ENCODE peak calls at places on chromosomes 16 and 17, in five cellular contexts. B is mammary epithelial cell, I is fibroblast of lung, U is GM12878, J is MM.1S. L is an unnamed sample.

GRCh38 chr16:28304214-28304613 is 11.9 kb downstream of the SBK1 start:
- DNase-seq in U (no peak), I (peak), B (peak), J (peak), L (peak)

GRCh38 chr16:66326995-66327513 is 39.4 kb upstream of the CDH5 start:
- DNase-seq in I (no peak), J (no peak), B (no peak), U (no peak), L (no peak)

GRCh38 chr16:9818702-9819101 is 363.5 kb downstream of the GRIN2A start:
- DNase-seq in B (no peak), U (no peak), I (no peak), J (no peak), L (no peak)

GRCh38 chr16:51431517-51432241 is 280.6 kb upstream of the SALL1 start:
- DNase-seq in U (no peak), I (peak), B (peak), J (peak), L (peak)

GRCh38 chr17:45123930-45124796 is 8.2 kb downstream of the PLCD3 start:
- DNase-seq in I (peak), U (no peak), B (peak), J (no peak), L (peak)

GRCh38 chr17:9465216-9465921 is 110.3 kb downstream of the STX8 start:
- DNase-seq in B (no peak), U (no peak), I (peak), J (no peak), L (no peak)

GRCh38 chr16:89364603-89365002 is 125.8 kb downstream of the ANKRD11 start:
- DNase-seq in U (no peak), B (peak), J (no peak), I (peak), L (no peak)

GRCh38 chr17:4381690-4382671 is 15.5 kb upstream of the UBE2G1 start:
- DNase-seq in B (no peak), I (no peak), J (no peak), U (no peak), L (peak)

GRCh38 chr17:6913608-6914443 is 82.0 kb upstream of the ALOX12 start:
- DNase-seq in I (peak), B (no peak), J (no peak), U (no peak), L (peak)

GRCh38 chr16:53518550-53519416 is 15.8 kb upstream of the AKTIP start:
- DNase-seq in B (no peak), I (peak), U (peak), J (peak), L (peak)

GRCh38 chr16:85750827-85751641 is at the start of gene C16orf74:
- DNase-seq in J (peak), I (peak), B (peak), U (no peak), L (peak)

GRCh38 chr16:24670623-24671454 is 58.6 kb upstream of the TNRC6A start:
- DNase-seq in J (no peak), I (peak), B (peak), U (no peak), L (peak)

GRCh38 chr17:61380217-61380835 is 19.3 kb upstream of the TBX2 start:
- DNase-seq in B (no peak), U (no peak), I (no peak), J (no peak), L (no peak)

GRCh38 chr16:58336332-58337089 is 41.7 kb upstream of the PRSS54 start:
- DNase-seq in J (peak), I (peak), B (peak), U (peak), L (peak)

GRCh38 chr16:22099256-22099975 is 7.1 kb downstream of the VWA3A start:
- DNase-seq in U (no peak), J (no peak), I (no peak), B (no peak), L (no peak)

GRCh38 chr16:57937861-57938260 is 33.1 kb downstream of the CNGB1 start:
- DNase-seq in J (no peak), I (peak), U (no peak), B (no peak), L (no peak)

GRCh38 chr17:69677130-69677529 is 262.6 kb downstream of the MAP2K6 start:
- DNase-seq in U (no peak), I (no peak), J (no peak), B (no peak), L (no peak)

GRCh38 chr17:8120520-8121443 is 2.5 kb upstream of the ALOXE3 start:
- DNase-seq in B (peak), I (no peak), J (peak), U (peak), L (peak)

GRCh38 chr17:69712801-69713311 is 298.4 kb downstream of the MAP2K6 start:
- DNase-seq in B (no peak), U (no peak), J (no peak), I (no peak), L (no peak)

GRCh38 chr17:3804503-3804931 is 3.5 kb upstream of the ITGAE start:
- DNase-seq in U (peak), I (peak), J (no peak), B (no peak), L (no peak)

GRCh38 chr16:87178977-87179376 is 138.2 kb downstream of the C16orf95 start:
- DNase-seq in U (no peak), J (no peak), B (no peak), I (peak), L (no peak)

GRCh38 chr17:68544111-68544510 is 31.9 kb downstream of the PRKAR1A start:
- DNase-seq in U (no peak), I (no peak), B (no peak), J (no peak), L (no peak)

GRCh38 chr17:64306850-64307463 is 43.9 kb upstream of the TEX2 start:
- DNase-seq in I (peak), U (no peak), J (peak), B (peak), L (peak)

GRCh38 chr17:19398301-19399181 is 11.6 kb upstream of the MFAP4 start:
- DNase-seq in I (peak), U (no peak), J (no peak), B (peak), L (peak)

GRCh38 chr17:77609553-77610517 is 348.7 kb upstream of the TNRC6C start:
- DNase-seq in J (peak), B (no peak), I (no peak), U (peak), L (no peak)

GRCh38 chr17:33266611-33267010 is 26.5 kb downstream of the ASIC2 start:
- DNase-seq in B (no peak), I (peak), U (no peak), J (no peak), L (peak)

GRCh38 chr17:73738751-73739575 is 94.7 kb upstream of the SDK2 start:
- DNase-seq in U (no peak), B (no peak), I (no peak), J (no peak), L (no peak)

GRCh38 chr17:50299776-50300175 is 25.5 kb downstream of the TMEM92 start:
- DNase-seq in I (no peak), U (no peak), B (no peak), J (no peak), L (no peak)

GRCh38 chr17:80618304-80618703 is 73.7 kb downstream of the RPTOR start:
- DNase-seq in U (no peak), I (no peak), B (no peak), J (no peak), L (no peak)

GRCh38 chr17:50272711-50273653 is 1.3 kb upstream of the TMEM92 start:
- DNase-seq in B (no peak), J (peak), U (no peak), I (no peak), L (peak)

GRCh38 chr16:50065241-50065623 is 538 bp upstream of the HEATR3 start:
- DNase-seq in B (no peak), U (no peak), J (no peak), I (no peak), L (no peak)

GRCh38 chr16:50067290-50067853 is 1.6 kb downstream of the HEATR3 start:
- DNase-seq in J (peak), I (peak), B (peak), U (no peak), L (peak)

GRCh38 chr16:50068550-50068949 is 2.8 kb downstream of the HEATR3 start:
- DNase-seq in I (peak), B (no peak), U (no peak), J (peak), L (no peak)

GRCh38 chr16:50065624-50066481 is at the start of gene HEATR3:
- DNase-seq in U (peak), J (peak), B (peak), I (peak), L (peak)

GRCh38 chr16:50066482-50067289 is 916 bp downstream of the HEATR3 start:
- DNase-seq in J (no peak), I (no peak), B (no peak), U (no peak), L (no peak)
- TF ChIP-seq CTCF in J (no peak), I (no peak), B (no peak), U (no peak), L (no peak)

DNA sequence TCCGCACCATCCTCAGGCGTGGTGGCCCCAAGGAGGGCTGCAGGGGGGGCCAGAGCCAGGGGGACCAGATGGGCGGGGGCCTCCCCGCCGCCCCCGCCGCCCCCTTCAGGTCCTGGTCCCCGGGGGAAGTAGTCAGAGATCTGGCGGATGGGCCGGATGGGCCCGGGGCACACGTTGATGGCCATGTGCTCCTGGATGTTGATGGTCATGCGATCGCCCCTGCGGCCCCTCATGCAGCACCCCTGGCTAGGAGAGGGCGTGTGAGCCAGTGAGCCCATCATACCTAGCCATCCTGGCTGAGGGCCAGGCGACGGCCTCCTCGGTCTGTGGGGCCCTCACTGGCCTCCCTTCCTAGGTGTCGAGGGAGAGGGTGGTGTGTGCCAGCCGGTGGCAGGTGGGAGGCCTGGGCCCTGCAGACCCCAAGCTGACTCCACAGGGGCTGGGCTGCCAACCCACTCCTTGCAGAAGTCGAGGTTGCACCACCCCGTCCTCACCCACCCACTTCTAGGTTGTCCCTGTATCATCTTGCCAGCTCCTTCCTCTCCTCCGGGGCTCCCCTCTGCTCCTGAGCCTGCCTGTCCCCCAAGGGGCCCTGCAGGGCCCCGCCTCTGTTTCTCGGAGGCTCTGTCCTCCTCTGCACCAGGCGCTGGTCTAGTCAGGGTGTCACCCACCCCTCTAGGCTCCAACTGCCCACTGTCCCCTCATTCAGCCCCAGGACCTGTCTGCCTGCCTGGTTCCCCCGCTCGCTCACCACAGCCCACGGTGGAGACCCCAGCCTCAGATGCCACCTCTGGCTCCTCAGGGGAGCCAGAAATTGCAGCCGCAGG is 624 bp downstream of the DOC2A start:
- DNase-seq in J (no peak), I (no peak), U (no peak), B (no peak), L (no peak)
- TF ChIP-seq EZH2 in J (no peak), I (peak), U (no peak), B (peak), L (no peak)

GRCh38 chr17:66916946-66917345 is 47.6 kb upstream of the CACNG4 start:
- DNase-seq in I (no peak), B (no peak), U (no peak), J (no peak), L (no peak)

GRCh38 chr17:66918896-66919295 is 45.6 kb upstream of the CACNG4 start:
- DNase-seq in U (no peak), J (no peak), I (no peak), B (no peak), L (no peak)

GRCh38 chr17:66910651-66911285 is 53.7 kb upstream of the CACNG4 start:
- DNase-seq in B (no peak), U (no peak), I (no peak), J (no peak), L (no peak)

GRCh38 chr17:66915792-66916191 is 48.7 kb upstream of the CACNG4 start:
- DNase-seq in B (no peak), U (no peak), J (no peak), I (no peak), L (no peak)

DNA sequence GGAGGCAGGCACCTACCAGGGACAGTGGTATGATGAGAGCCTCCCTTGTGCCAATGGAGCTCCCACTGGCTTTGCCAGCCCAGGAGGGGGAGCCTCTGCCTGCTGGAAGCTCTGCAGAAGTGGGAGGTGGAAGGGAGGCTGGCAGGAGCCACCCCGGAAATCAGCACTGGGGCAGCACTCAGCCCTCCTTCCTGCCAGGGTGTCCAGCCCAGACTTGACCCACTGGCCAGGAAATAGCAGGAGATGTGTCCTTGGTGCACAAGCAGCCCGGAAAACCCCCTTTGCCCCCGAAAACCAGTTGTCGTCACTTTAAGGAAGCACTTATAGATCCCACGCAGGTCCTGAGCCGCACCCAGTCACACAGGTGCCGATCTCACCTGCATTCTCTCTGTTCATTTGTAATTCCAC is 49.3 kb upstream of the CACNG4 start:
- DNase-seq in B (peak), J (no peak), I (no peak), U (no peak), L (peak)
- TF ChIP-seq CTCF in B (peak), J (no peak), I (no peak), U (peak), L (peak)

GRCh38 chr17:74922694-74923537 is at the start of gene USH1G:
- DNase-seq in J (no peak), B (no peak), U (no peak), I (no peak), L (peak)
- TF ChIP-seq EZH2 in J (peak), B (no peak), U (no peak), I (peak), L (no peak)

DNA sequence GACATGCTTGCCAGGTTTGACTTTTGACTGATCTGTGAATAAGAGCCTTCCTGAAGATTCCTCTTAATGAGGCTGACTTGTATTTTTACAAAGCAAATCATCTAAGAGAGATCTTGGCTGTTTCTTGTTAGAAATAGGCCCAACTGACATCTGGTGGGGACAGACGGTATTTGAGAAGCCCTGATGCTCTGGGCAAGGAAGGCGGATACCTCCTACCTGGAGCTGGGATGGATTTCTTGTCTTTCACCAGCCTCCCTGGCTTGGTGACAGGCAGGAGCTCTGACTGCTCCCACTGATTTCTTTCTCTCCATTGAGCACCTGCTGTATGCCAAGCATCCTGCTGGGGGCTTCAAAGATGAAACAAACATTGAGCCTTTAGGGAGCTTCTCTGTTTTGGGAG is 40.4 kb downstream of the AKAP1 start:
- DNase-seq in J (no peak), I (no peak), U (no peak), B (no peak), L (no peak)
- TF ChIP-seq CTCF in J (no peak), I (no peak), U (no peak), B (no peak), L (no peak)

DNA sequence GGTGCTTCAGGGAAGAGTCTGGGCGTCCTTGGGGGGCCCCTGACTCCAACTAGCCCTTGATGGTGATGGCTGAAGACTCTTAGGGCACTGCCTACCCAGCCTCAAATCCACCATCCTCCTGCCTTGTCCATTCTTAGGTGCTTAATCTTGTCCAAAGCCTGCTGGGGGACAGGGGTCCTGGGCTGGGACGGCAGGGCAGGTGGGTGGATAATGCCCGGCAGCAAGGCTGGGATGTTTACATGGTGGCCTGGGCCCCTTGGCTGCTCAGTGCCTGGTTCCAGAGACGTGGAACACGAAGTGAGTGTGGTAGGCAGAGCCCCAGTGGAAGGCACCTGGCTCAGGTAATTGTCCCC is 2.2 kb downstream of the FOXJ1 start:
- DNase-seq in I (no peak), B (no peak), U (no peak), J (no peak), L (no peak)
- TF ChIP-seq EZH2 in I (no peak), B (no peak), U (no peak), J (no peak), L (no peak)

GRCh38 chr16:8634991-8635736 is 13.7 kb downstream of the METTL22 start:
- DNase-seq in U (no peak), J (no peak), I (peak), B (no peak), L (peak)
- TF ChIP-seq CTCF in U (no peak), J (peak), I (peak), B (peak), L (peak)

GRCh38 chr17:48262982-48263586 is 155.5 kb downstream of the SNX11 start:
- DNase-seq in J (peak), B (no peak), U (no peak), I (no peak), L (peak)

GRCh38 chr17:48259710-48260291 is 152.2 kb downstream of the SNX11 start:
- DNase-seq in B (peak), I (peak), J (peak), U (no peak), L (peak)

GRCh38 chr17:48258317-48258716 is 150.8 kb downstream of the SNX11 start:
- DNase-seq in J (no peak), U (no peak), B (no peak), I (no peak), L (no peak)

DNA sequence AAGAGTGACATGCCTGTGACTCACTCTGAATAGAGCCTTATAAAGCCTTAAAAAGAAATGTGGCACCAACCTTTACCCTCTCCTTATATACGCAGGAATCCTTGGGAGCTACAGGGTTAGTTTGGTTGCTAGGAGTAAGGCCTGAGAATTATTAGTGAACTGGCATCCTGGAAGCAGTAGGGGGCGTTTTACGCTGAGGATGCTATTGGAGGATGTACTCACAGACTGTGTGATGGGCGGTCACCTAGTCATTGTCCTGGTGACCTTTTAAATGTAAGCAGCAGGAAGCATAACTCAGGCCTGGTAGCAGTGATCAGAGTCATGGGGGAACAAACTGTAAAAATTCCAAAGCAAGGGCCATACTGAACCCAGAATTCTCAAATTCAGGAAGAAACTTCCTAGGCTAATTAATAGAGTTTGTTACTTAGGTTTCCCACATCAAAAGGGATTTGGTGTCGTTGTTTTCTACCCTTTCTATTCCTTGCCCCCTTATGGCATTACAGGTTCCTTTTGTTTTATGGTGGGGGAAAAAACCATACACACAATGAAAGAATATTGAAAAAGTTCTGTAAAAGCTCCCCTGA is 153.8 kb downstream of the SNX11 start:
- DNase-seq in B (no peak), U (no peak), J (peak), I (no peak), L (peak)
- TF ChIP-seq EZH2 in B (no peak), U (no peak), J (no peak), I (no peak), L (no peak)

GRCh38 chr16:2432286-2432685 is 3.0 kb downstream of the CCNF start:
- DNase-seq in J (no peak), U (no peak), B (no peak), I (no peak), L (no peak)
- TF ChIP-seq CTCF in J (peak), U (no peak), B (no peak), I (peak), L (no peak)

GRCh38 chr17:83083368-83084201 is 4.2 kb downstream of the METRNL start:
- DNase-seq in U (no peak), J (no peak), I (peak), B (peak), L (peak)
- TF ChIP-seq EZH2 in U (no peak), J (no peak), I (no peak), B (no peak), L (no peak)